ENCODE peak calls at places on chromosomes 3 and 15, in four cellular contexts. J is left ventricle myocardium inferior; A is CD8-positive, alpha-beta T cell; Q is tibial nerve. W is an unnamed sample. For H3K4me1, the result is how much of the 10 kb centered on the place peaks cover.

GRCh38 chr3:40780801-40781406 is 256.1 kb downstream of the ZNF621 start:
- DNase-seq in J (peak), Q (peak), A (no peak), W (no peak)

GRCh38 chr3:188944108-188944507 is 227.7 kb upstream of the TPRG1 start:
- DNase-seq in A (no peak), Q (no peak), J (no peak), W (no peak)

GRCh38 chr3:51719413-51720025 is 12.7 kb downstream of the GRM2 start:
- DNase-seq in J (no peak), A (no peak), Q (no peak), W (no peak)

GRCh38 chr3:126961791-126962461 is 21.0 kb upstream of the PLXNA1 start:
- DNase-seq in J (peak), Q (no peak), A (no peak), W (no peak)

GRCh38 chr3:182972387-182972786 is 8.0 kb downstream of the DCUN1D1 start:
- DNase-seq in A (no peak), J (no peak), Q (no peak), W (no peak)

GRCh38 chr3:147132168-147132567 is 274.2 kb downstream of the ZIC4 start:
- DNase-seq in Q (no peak), A (no peak), J (no peak), W (no peak)

GRCh38 chr3:156148946-156149348 is 28.6 kb downstream of the KCNAB1 start:
- DNase-seq in A (no peak), J (no peak), Q (peak), W (no peak)

GRCh38 chr3:50481992-50482391 is 21.4 kb downstream of the CACNA2D2 start:
- DNase-seq in J (no peak), A (no peak), Q (no peak), W (no peak)

GRCh38 chr3:61331937-61332590 is 80.8 kb upstream of the FHIT start:
- DNase-seq in A (no peak), J (no peak), Q (no peak), W (no peak)

GRCh38 chr15:75030424-75030823 is 7.0 kb downstream of the PPCDC start:
- DNase-seq in Q (no peak), J (no peak), A (no peak), W (no peak)

GRCh38 chr15:75027551-75027950 is 4.2 kb downstream of the PPCDC start:
- DNase-seq in J (no peak), A (no peak), Q (no peak), W (no peak)

GRCh38 chr15:75030023-75030413 is 6.6 kb downstream of the PPCDC start:
- DNase-seq in J (no peak), A (no peak), Q (peak), W (no peak)

GRCh38 chr15:75028991-75029377 is 5.6 kb downstream of the PPCDC start:
- DNase-seq in Q (no peak), J (no peak), A (no peak), W (no peak)

GRCh38 chr15:75029378-75030022 is 6.1 kb downstream of the PPCDC start:
- DNase-seq in A (peak), J (peak), Q (peak), W (peak)
- H3K4me1 ChIP-seq in A (under half), J (under half), Q (under half), W (under half)

GRCh38 chr15:36399276-36399675 is 180.2 kb upstream of the CDIN1 start:
- DNase-seq in A (no peak), J (no peak), Q (no peak), W (no peak)

GRCh38 chr15:36403351-36403750 is 176.1 kb upstream of the CDIN1 start:
- DNase-seq in J (no peak), Q (no peak), A (no peak), W (no peak)

GRCh38 chr15:36398212-36398611 is 181.2 kb upstream of the CDIN1 start:
- DNase-seq in J (no peak), A (no peak), Q (no peak), W (no peak)

GRCh38 chr15:36400936-36401585 is 178.4 kb upstream of the CDIN1 start:
- DNase-seq in A (no peak), Q (no peak), J (no peak), W (no peak)

DNA sequence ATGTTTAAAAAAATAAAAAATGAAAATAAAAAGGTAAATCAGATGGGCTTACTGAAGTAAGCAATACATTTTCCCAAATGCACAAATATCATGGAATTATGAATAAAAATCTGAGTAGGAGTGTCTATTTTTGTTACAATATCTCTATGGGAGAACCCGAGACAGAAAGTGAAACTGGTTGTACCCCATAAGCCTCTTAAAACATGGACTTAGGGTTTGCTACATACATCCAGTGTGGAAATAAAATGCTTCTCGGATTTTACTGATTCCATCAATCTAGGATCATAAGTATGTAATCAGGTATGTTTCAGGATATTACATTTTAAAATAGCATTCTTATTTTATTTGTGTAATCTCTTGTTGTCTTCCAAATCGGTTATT is 177.8 kb upstream of the CDIN1 start:
- DNase-seq in J (no peak), Q (no peak), A (no peak), W (no peak)
- H3K4me3 ChIP-seq in J (peak), Q (no peak), A (no peak), W (no peak)

GRCh38 chr3:143267984-143268383 is 148.4 kb downstream of the CHST2 start:
- DNase-seq in J (no peak), A (no peak), Q (no peak), W (no peak)
- TF ChIP-seq CTCF in J (no peak), A (no peak), Q (no peak), W (no peak)

DNA sequence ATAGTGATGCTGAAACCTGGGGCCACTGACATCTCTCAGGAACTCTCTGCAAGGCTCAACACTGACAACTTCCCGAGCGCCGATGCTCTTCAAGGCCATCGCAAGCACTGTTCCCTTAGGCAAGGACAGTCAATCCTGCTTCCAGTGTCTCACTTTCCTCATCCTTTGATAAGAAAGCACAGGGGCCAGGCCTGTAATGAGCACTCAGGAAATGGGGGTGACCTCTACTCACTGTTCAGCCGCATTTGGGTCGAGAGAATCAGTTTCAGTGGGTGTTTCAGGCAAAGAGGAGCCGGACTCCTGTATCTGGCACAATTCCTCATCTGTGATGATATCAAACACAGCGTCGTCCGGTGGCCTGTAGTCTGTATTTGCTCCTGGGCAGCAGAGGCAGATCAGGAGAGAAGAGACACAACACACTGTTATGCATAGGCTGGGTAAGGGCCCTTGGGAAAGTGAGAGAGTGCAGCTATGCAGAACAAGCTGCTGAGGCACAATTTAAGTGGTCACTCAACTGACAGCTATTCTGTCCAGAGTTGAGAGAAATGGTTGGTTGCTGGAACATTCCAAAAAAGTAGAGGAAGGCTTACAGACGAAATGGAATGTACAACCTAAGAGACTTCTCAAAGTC is 11.9 kb downstream of the CXCR6 start:
- DNase-seq in J (no peak), A (no peak), Q (no peak), W (no peak)
- H3K4me1 ChIP-seq in J (half or more), A (under half), Q (under half), W (under half)

GRCh38 chr3:55692958-55693558 is 206.0 kb upstream of the WNT5A start:
- DNase-seq in A (no peak), Q (no peak), J (no peak), W (no peak)

GRCh38 chr3:55692295-55692957 is 205.3 kb upstream of the WNT5A start:
- DNase-seq in Q (no peak), J (no peak), A (no peak), W (no peak)

GRCh38 chr3:55688154-55688553 is 201.0 kb upstream of the WNT5A start:
- DNase-seq in J (no peak), Q (no peak), A (no peak), W (no peak)

GRCh38 chr3:55690161-55690560 is 203.1 kb upstream of the WNT5A start:
- DNase-seq in J (no peak), A (no peak), Q (no peak), W (no peak)

GRCh38 chr3:55690746-55691540 is 203.8 kb upstream of the WNT5A start:
- DNase-seq in A (no peak), Q (no peak), J (no peak), W (no peak)
- H3K4me3 ChIP-seq in A (no peak), Q (no peak), J (no peak), W (no peak)

GRCh38 chr3:79467721-79468120 is 300.1 kb downstream of the ROBO1 start:
- DNase-seq in A (no peak), Q (no peak), J (no peak), W (no peak)
- TF ChIP-seq CTCF in A (no peak), Q (no peak), J (no peak), W (no peak)

GRCh38 chr3:12965999-12966846 is 107.0 kb downstream of the IQSEC1 start:
- DNase-seq in A (no peak), Q (no peak), J (no peak), W (no peak)
- H3K4me1 ChIP-seq in A (half or more), Q (half or more), J (half or more), W (under half)

GRCh38 chr15:88606437-88606794 is 14.7 kb upstream of the AEN start:
- DNase-seq in J (no peak), Q (no peak), A (no peak), W (no peak)

GRCh38 chr15:88605507-88606436 is 15.4 kb upstream of the AEN start:
- DNase-seq in A (no peak), Q (no peak), J (peak), W (peak)

GRCh38 chr15:88603885-88604284 is 17.3 kb upstream of the AEN start:
- DNase-seq in Q (no peak), A (no peak), J (no peak), W (no peak)

GRCh38 chr15:88604972-88605506 is 16.1 kb upstream of the AEN start:
- DNase-seq in A (no peak), J (no peak), Q (no peak), W (no peak)

DNA sequence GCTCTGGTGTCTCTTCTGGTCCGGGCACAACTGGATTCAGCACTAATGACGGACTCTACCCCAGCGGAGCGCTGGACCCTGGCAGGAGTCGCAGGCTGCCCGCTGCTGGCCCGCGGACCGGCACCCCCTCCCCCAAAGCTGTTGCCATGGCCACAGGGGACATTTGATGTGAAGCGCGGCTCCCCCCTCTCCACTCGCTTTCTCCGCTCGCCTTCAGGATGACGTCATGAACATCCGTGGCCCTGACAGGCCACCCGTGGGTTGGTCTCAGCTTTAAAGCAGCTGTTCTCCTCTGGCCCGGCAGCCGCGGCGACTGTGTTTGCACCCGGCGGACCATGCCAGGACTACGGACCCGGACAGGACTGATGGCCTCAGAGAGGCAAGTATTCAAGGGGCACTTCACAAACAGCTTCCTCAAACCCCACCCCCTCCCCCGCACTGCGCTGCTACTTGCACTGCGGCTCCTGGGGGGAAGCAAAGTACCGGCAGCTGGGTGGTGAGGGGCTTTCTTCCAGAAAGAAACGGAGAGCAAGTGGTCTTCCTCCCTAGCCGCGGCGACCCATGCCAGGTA is 16.7 kb upstream of the AEN start:
- DNase-seq in J (no peak), Q (no peak), A (no peak), W (no peak)
- H3K4me3 ChIP-seq in J (peak), Q (no peak), A (peak), W (no peak)

DNA sequence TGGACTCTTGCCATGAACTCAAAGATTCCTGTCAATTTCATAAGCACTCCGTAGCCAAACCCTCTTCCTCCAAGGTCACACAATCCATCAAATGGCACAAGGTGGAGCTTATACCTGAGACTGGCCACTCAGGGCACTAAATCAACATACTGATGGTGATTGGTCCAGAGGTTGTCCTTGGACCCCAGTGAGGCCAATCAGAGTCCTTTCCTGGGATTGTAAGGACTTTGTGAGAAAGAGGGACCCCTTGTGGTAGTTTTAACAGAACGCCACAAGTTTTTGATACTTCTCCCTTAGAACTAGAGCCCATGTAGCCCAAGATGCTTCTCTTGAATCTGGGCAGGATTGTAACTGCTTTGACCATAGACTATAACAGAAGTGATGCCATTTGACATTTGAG is 44.4 kb upstream of the LARS2 start:
- DNase-seq in J (no peak), A (no peak), Q (no peak), W (peak)
- TF ChIP-seq CTCF in J (no peak), A (no peak), Q (no peak), W (no peak)